ENCODE peak calls at places on chromosomes 13 and 19, in five cellular contexts. V, F, B, W and Q are unnamed samples. For H3K4me1, the result is how much of the 10 kb centered on the place peaks cover.

GRCh38 chr13:49124693-49125304 is 95.3 kb upstream of the MLNR start:
- DNase-seq in V (no peak), F (no peak), W (no peak), B (no peak), Q (no peak)

GRCh38 chr13:72839831-72840426 is 58.0 kb downstream of the PIBF1 start:
- DNase-seq in F (peak), B (peak), V (peak), W (no peak), Q (no peak)

GRCh38 chr19:38559428-38560401 is 58.0 kb downstream of the MAP4K1 start:
- DNase-seq in F (no peak), B (no peak), V (no peak), W (no peak), Q (no peak)

GRCh38 chr13:22110368-22110767 is 439.5 kb downstream of the FGF9 start:
- DNase-seq in V (no peak), B (no peak), F (no peak), W (no peak), Q (no peak)

GRCh38 chr13:70795484-70795883 is 687.2 kb upstream of the KLHL1 start:
- DNase-seq in B (no peak), W (no peak), F (no peak), V (no peak), Q (no peak)

GRCh38 chr13:110565296-110565695 is 3.8 kb upstream of the RAB20 start:
- DNase-seq in F (no peak), B (no peak), V (no peak), W (no peak), Q (no peak)

GRCh38 chr19:39820696-39821095 is 13.3 kb downstream of the DYRK1B start:
- DNase-seq in V (no peak), B (no peak), W (no peak), F (no peak), Q (no peak)

GRCh38 chr13:113152894-113153809 is 5.3 kb upstream of the PROZ start:
- DNase-seq in V (peak), B (peak), F (no peak), W (no peak), Q (peak)

GRCh38 chr19:47447470-47448359 is 24.0 kb downstream of the SLC8A2 start:
- DNase-seq in W (peak), F (peak), B (peak), V (peak), Q (peak)

GRCh38 chr13:23671902-23672301 is 101.7 kb downstream of the TNFRSF19 start:
- DNase-seq in W (no peak), V (no peak), F (no peak), B (no peak), Q (no peak)

GRCh38 chr13:110869805-110870706 is 44.8 kb downstream of the ANKRD10 start:
- DNase-seq in B (peak), V (peak), F (peak), W (no peak), Q (peak)

GRCh38 chr19:15432629-15433518 is 14.1 kb upstream of the AKAP8L start:
- DNase-seq in B (peak), V (peak), W (no peak), F (peak), Q (peak)
- TF ChIP-seq POLR2A in B (no peak), V (no peak), W (no peak), F (no peak), Q (peak)

GRCh38 chr19:55552206-55552605 is 6.9 kb upstream of the SBK3 start:
- DNase-seq in V (no peak), F (no peak), B (no peak), W (no peak), Q (no peak)
- H3K4me1 ChIP-seq in V (half or more), F (half or more), B (under half), W (under half), Q (under half)

DNA sequence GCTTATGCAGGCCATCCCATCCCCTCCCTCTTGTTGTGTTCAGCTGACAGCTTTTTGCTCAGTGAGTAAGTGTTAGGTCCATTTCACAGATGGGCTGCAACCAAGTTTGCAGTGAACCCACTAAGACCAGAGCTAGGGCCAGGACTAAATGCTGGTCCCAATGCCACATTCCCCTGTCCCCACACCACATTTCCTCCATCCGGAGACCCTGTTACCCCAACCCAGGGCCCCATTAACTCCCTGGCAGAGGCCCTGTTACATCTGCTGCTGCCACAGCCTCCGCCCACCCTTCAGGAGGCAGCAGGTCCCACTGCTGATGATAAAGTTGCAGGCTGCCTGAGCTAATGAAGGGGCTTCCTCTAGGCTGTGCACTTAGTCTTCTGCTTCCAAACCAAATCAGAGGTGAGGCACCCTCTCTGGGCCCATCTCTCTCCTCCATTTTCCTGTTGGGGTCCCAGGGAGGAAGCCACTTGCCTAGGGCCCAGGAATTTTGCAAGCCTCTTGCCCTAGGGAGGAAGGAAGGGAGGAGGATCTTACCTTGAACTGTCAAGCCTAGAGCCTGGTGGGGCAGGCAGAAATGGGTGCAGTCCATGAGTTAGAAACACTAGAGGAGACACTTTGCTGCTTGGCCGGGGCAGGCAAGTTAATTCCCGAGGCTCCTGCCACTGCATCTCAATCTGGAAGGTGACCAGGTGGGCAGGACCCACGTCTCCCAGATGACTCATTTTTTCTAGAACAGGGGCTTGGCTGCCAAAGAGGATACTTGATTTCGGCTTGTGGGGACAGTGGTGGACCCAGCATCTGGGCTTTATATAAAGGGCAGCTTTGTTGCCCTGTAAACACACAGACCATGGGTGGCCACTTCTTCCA is 3.4 kb upstream of the USF2 start:
- DNase-seq in W (no peak), V (peak), F (no peak), B (peak), Q (peak)
- TF ChIP-seq POLR2AphosphoS5 in W (no peak), V (no peak), F (no peak), B (no peak), Q (no peak)

DNA sequence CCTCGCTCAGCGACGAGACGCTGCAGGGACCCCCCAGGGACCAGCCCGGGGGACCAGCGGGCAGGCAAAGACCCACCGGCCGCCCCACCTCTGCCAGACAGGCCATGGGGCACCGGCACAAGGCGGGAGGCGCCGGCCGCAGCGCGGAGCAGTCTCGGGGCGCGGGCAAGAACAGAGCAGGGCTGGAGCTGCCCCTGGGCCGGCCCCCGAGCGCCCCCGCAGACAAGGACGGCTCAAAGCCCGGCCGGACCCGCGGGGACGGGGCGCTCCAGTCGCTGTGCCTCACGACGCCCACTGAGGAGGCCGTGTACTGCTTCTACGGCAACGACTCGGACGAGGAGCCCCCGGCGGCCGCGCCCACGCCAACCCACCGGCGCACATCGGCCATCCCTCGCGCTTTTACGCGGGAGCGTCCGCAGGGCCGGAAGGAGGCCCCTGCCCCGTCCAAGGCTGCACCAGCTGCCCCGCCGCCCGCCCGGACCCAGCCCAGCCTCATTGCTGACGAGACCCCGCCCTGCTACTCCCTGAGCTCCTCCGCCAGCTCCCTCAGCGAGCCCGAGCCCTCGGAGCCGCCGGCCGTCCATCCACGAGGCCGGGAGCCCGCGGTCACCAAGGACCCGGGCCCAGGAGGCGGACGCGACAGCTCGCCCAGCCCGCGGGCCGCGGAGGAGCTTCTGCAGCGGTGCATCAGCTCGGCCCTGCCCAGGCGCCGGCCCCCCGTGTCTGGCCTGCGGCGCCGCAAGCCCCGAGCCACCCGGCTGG is 11.3 kb downstream of the C19orf25 start:
- DNase-seq in W (no peak), V (no peak), B (no peak), F (no peak), Q (peak)
- TF ChIP-seq POLR2A in W (no peak), V (no peak), B (no peak), F (no peak), Q (no peak)

GRCh38 chr19:18905520-18906236 is 9.7 kb upstream of the CERS1 start:
- DNase-seq in F (no peak), W (no peak), V (no peak), B (no peak), Q (peak)

GRCh38 chr19:18904334-18905057 is 8.5 kb upstream of the CERS1 start:
- DNase-seq in F (no peak), V (no peak), B (no peak), W (no peak), Q (peak)

GRCh38 chr19:18901503-18901890 is 5.5 kb upstream of the CERS1 start:
- DNase-seq in F (no peak), V (no peak), W (no peak), B (no peak), Q (no peak)

GRCh38 chr19:18905058-18905456 is 9.1 kb upstream of the CERS1 start:
- DNase-seq in W (no peak), F (no peak), V (no peak), B (no peak), Q (peak)

DNA sequence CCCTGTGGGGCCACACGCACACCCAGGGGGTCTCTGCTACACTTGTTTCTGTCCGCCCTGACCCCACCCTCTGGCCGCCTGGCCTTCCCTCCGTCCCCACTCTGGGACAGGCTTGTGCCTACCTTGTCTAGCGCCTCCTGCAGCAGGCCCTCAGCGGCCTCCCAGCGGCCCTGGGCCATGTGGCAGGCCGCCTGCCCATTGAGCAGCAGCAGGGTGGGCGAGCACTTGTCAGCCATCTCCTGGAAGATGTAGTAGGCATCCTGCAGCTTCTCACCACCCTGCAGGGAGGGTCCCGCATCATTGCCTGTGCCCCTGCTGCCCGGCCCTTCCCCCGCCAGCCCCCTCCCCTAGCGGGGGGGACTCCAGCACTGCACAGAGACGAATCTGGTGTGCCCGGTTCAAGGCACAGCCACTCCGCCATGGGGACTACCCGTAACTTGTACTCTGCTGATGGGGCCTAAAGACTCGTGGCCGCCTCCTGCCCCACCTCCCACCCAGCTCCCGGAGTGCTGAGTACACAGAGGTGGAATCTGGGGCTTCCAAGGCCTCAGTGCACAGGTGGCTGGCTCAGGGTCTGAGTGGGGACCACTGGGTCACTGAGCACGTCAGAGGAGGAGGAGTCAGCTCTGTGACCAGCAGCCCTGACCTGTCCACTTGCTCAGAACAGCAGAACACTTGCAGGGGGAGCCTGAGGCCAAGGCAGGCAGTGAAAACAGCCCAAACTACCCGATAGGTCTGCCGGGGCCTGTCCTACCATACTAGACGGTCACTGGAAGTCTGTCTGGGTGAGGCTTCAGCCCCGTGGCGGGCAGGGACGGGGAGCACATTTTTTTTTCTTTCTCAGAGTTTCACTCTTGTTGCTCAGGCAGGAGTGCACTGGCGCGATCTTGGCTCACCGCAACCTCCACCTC is 7.4 kb upstream of the CERS1 start:
- DNase-seq in W (no peak), F (no peak), V (no peak), B (no peak), Q (no peak)
- H3K4me1 ChIP-seq in W (under half), F (under half), V (under half), B (under half), Q (under half)

DNA sequence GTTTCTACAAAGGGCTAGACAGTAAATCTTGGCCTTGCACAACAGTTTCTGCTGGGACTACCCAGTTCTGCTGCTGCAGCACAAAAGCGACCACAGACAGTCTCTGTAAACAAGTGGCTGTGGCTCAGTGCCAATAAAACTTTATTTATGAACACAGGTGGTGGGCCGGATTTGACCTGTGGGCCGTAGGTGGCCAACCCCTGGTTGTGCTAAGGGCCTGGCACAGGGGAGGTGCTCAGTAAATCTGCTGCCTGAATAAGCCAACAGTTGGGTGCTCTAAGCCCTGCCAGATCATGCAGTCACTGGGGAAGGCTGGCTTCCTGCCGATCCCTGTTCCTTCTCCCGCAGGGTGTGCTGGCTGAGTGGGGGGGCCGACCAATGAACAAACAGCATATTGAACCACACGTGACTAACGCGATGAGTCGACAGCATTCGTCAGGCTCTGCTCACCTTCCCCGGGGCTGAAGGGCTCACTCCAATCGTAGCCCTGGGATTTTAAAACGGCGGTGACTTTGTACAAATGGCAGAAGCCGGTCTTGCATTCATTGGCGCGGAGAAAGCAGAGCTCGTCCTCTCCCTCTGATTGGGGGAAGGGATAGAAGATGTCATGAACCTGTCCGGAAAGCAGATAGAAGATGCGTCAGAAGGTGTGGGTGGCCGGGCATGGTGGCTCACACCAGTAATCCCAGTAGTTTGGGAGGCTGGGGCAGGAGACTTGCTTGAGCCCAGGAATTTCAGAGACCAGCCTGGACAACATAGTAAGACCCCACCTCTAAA is 24.3 kb upstream of the MYDGF start:
- DNase-seq in B (peak), V (peak), W (no peak), F (peak), Q (no peak)
- TF ChIP-seq POLR2AphosphoS5 in B (no peak), V (no peak), W (no peak), F (peak), Q (no peak)

GRCh38 chr19:29206453-29206852 is 6.5 kb downstream of the UQCRFS1 start:
- DNase-seq in B (no peak), F (no peak), V (no peak), W (no peak), Q (no peak)
- TF ChIP-seq POLR2A in B (no peak), F (no peak), V (no peak), W (peak), Q (no peak)

GRCh38 chr13:108036411-108036810 is 178.9 kb downstream of the LIG4 start:
- DNase-seq in F (no peak), B (no peak), W (no peak), V (no peak), Q (no peak)
- H3K4me1 ChIP-seq in F (under half), B (under half), W (under half), V (under half), Q (under half)